ENCODE peak calls at places on chromosomes 16 and 17, in eight cellular contexts. One of them, this sample, is unnamed.

GRCh38 chr16:69084301-69084700 is 21.2 kb upstream of the HAS3 start:
- DNase-seq in stimulated activated CD8-positive, alpha-beta memory T cell treated with anti-CD3 and anti-CD28 coated beads, Interleukin-15, amount 100 ng/mL, for 24 hours: no peak
- DNase-seq in glutamatergic neuron: no peak
- DNase-seq in DMS 273 treated with DMSO at 0.1 percent for 48 hours: no peak
- DNase-seq in foreskin fibroblast: peak
- DNase-seq in cardiac muscle cell: peak
- DNase-seq in amniotic stem cell: no peak
- DNase-seq in left colon: no peak
- DNase-seq in this sample: no peak

GRCh38 chr16:8649829-8650554 is 24.4 kb upstream of the ABAT start:
- DNase-seq in stimulated activated CD8-positive, alpha-beta memory T cell treated with anti-CD3 and anti-CD28 coated beads, Interleukin-15, amount 100 ng/mL, for 24 hours: no peak
- DNase-seq in glutamatergic neuron: no peak
- DNase-seq in DMS 273 treated with DMSO at 0.1 percent for 48 hours: no peak
- DNase-seq in foreskin fibroblast: no peak
- DNase-seq in cardiac muscle cell: no peak
- DNase-seq in amniotic stem cell: no peak
- DNase-seq in left colon: no peak
- DNase-seq in this sample: no peak

GRCh38 chr17:17321356-17322025 is 18.3 kb downstream of the NT5M start:
- DNase-seq in stimulated activated CD8-positive, alpha-beta memory T cell treated with anti-CD3 and anti-CD28 coated beads, Interleukin-15, amount 100 ng/mL, for 24 hours: no peak
- DNase-seq in glutamatergic neuron: no peak
- DNase-seq in DMS 273 treated with DMSO at 0.1 percent for 48 hours: no peak
- DNase-seq in foreskin fibroblast: no peak
- DNase-seq in cardiac muscle cell: no peak
- DNase-seq in amniotic stem cell: no peak
- DNase-seq in left colon: no peak
- DNase-seq in this sample: no peak

GRCh38 chr17:64131606-64132270 is 1.8 kb upstream of the ERN1 start:
- DNase-seq in stimulated activated CD8-positive, alpha-beta memory T cell treated with anti-CD3 and anti-CD28 coated beads, Interleukin-15, amount 100 ng/mL, for 24 hours: no peak
- DNase-seq in glutamatergic neuron: no peak
- DNase-seq in DMS 273 treated with DMSO at 0.1 percent for 48 hours: no peak
- DNase-seq in foreskin fibroblast: no peak
- DNase-seq in cardiac muscle cell: no peak
- DNase-seq in amniotic stem cell: no peak
- DNase-seq in left colon: no peak
- DNase-seq in this sample: no peak

GRCh38 chr17:57672205-57672632 is 72.9 kb downstream of the CCDC182 start:
- DNase-seq in stimulated activated CD8-positive, alpha-beta memory T cell treated with anti-CD3 and anti-CD28 coated beads, Interleukin-15, amount 100 ng/mL, for 24 hours: no peak
- DNase-seq in glutamatergic neuron: no peak
- DNase-seq in DMS 273 treated with DMSO at 0.1 percent for 48 hours: no peak
- DNase-seq in foreskin fibroblast: peak
- DNase-seq in cardiac muscle cell: peak
- DNase-seq in amniotic stem cell: no peak
- DNase-seq in left colon: no peak
- DNase-seq in this sample: no peak

GRCh38 chr16:3934491-3935185 is 54.1 kb upstream of the CREBBP start:
- DNase-seq in stimulated activated CD8-positive, alpha-beta memory T cell treated with anti-CD3 and anti-CD28 coated beads, Interleukin-15, amount 100 ng/mL, for 24 hours: no peak
- DNase-seq in glutamatergic neuron: no peak
- DNase-seq in DMS 273 treated with DMSO at 0.1 percent for 48 hours: no peak
- DNase-seq in foreskin fibroblast: no peak
- DNase-seq in cardiac muscle cell: no peak
- DNase-seq in amniotic stem cell: no peak
- DNase-seq in left colon: no peak
- DNase-seq in this sample: no peak

GRCh38 chr17:78645421-78646295 is 68.5 kb upstream of the DNAH17 start:
- DNase-seq in stimulated activated CD8-positive, alpha-beta memory T cell treated with anti-CD3 and anti-CD28 coated beads, Interleukin-15, amount 100 ng/mL, for 24 hours: no peak
- DNase-seq in glutamatergic neuron: no peak
- DNase-seq in DMS 273 treated with DMSO at 0.1 percent for 48 hours: no peak
- DNase-seq in foreskin fibroblast: no peak
- DNase-seq in cardiac muscle cell: peak
- DNase-seq in amniotic stem cell: no peak
- DNase-seq in left colon: peak
- DNase-seq in this sample: peak

GRCh38 chr17:56184650-56185049 is 31.4 kb downstream of the ANKFN1 start:
- DNase-seq in stimulated activated CD8-positive, alpha-beta memory T cell treated with anti-CD3 and anti-CD28 coated beads, Interleukin-15, amount 100 ng/mL, for 24 hours: no peak
- DNase-seq in glutamatergic neuron: no peak
- DNase-seq in DMS 273 treated with DMSO at 0.1 percent for 48 hours: no peak
- DNase-seq in foreskin fibroblast: peak
- DNase-seq in cardiac muscle cell: no peak
- DNase-seq in amniotic stem cell: no peak
- DNase-seq in left colon: no peak
- DNase-seq in this sample: no peak

GRCh38 chr16:19753815-19754643 is 36.0 kb downstream of the IQCK start:
- DNase-seq in stimulated activated CD8-positive, alpha-beta memory T cell treated with anti-CD3 and anti-CD28 coated beads, Interleukin-15, amount 100 ng/mL, for 24 hours: no peak
- DNase-seq in glutamatergic neuron: no peak
- DNase-seq in DMS 273 treated with DMSO at 0.1 percent for 48 hours: no peak
- DNase-seq in foreskin fibroblast: no peak
- DNase-seq in cardiac muscle cell: peak
- DNase-seq in amniotic stem cell: no peak
- DNase-seq in left colon: peak
- DNase-seq in this sample: no peak

GRCh38 chr16:718922-719321 is 2.0 kb upstream of the ANTKMT start:
- DNase-seq in stimulated activated CD8-positive, alpha-beta memory T cell treated with anti-CD3 and anti-CD28 coated beads, Interleukin-15, amount 100 ng/mL, for 24 hours: no peak
- DNase-seq in glutamatergic neuron: no peak
- DNase-seq in DMS 273 treated with DMSO at 0.1 percent for 48 hours: no peak
- DNase-seq in foreskin fibroblast: no peak
- DNase-seq in cardiac muscle cell: no peak
- DNase-seq in amniotic stem cell: no peak
- DNase-seq in left colon: peak
- DNase-seq in this sample: no peak

GRCh38 chr17:35372846-35373531 is 432 bp downstream of the SLFN11 start:
- DNase-seq in stimulated activated CD8-positive, alpha-beta memory T cell treated with anti-CD3 and anti-CD28 coated beads, Interleukin-15, amount 100 ng/mL, for 24 hours: no peak
- DNase-seq in glutamatergic neuron: no peak
- DNase-seq in DMS 273 treated with DMSO at 0.1 percent for 48 hours: no peak
- DNase-seq in foreskin fibroblast: no peak
- DNase-seq in cardiac muscle cell: no peak
- DNase-seq in amniotic stem cell: no peak
- DNase-seq in left colon: no peak
- DNase-seq in this sample: no peak

GRCh38 chr16:15682105-15682570 is 32.1 kb downstream of the NDE1 start:
- DNase-seq in stimulated activated CD8-positive, alpha-beta memory T cell treated with anti-CD3 and anti-CD28 coated beads, Interleukin-15, amount 100 ng/mL, for 24 hours: no peak
- DNase-seq in glutamatergic neuron: peak
- DNase-seq in DMS 273 treated with DMSO at 0.1 percent for 48 hours: no peak
- DNase-seq in foreskin fibroblast: peak
- DNase-seq in cardiac muscle cell: peak
- DNase-seq in amniotic stem cell: peak
- DNase-seq in left colon: no peak
- DNase-seq in this sample: peak

GRCh38 chr17:57429966-57430365 is 173.6 kb downstream of the MSI2 start:
- DNase-seq in stimulated activated CD8-positive, alpha-beta memory T cell treated with anti-CD3 and anti-CD28 coated beads, Interleukin-15, amount 100 ng/mL, for 24 hours: no peak
- DNase-seq in glutamatergic neuron: no peak
- DNase-seq in DMS 273 treated with DMSO at 0.1 percent for 48 hours: no peak
- DNase-seq in foreskin fibroblast: no peak
- DNase-seq in cardiac muscle cell: no peak
- DNase-seq in amniotic stem cell: no peak
- DNase-seq in left colon: no peak
- DNase-seq in this sample: peak

GRCh38 chr17:18185832-18186231 is 2.2 kb downstream of the ALKBH5 start:
- DNase-seq in stimulated activated CD8-positive, alpha-beta memory T cell treated with anti-CD3 and anti-CD28 coated beads, Interleukin-15, amount 100 ng/mL, for 24 hours: no peak
- DNase-seq in glutamatergic neuron: no peak
- DNase-seq in DMS 273 treated with DMSO at 0.1 percent for 48 hours: no peak
- DNase-seq in foreskin fibroblast: no peak
- DNase-seq in cardiac muscle cell: no peak
- DNase-seq in amniotic stem cell: no peak
- DNase-seq in left colon: no peak
- DNase-seq in this sample: peak

GRCh38 chr16:56658476-56658875 is 717 bp downstream of the MT1F start:
- DNase-seq in stimulated activated CD8-positive, alpha-beta memory T cell treated with anti-CD3 and anti-CD28 coated beads, Interleukin-15, amount 100 ng/mL, for 24 hours: no peak
- DNase-seq in glutamatergic neuron: no peak
- DNase-seq in DMS 273 treated with DMSO at 0.1 percent for 48 hours: no peak
- DNase-seq in foreskin fibroblast: no peak
- DNase-seq in cardiac muscle cell: no peak
- DNase-seq in amniotic stem cell: no peak
- DNase-seq in left colon: no peak
- DNase-seq in this sample: no peak

GRCh38 chr16:85819245-85819644 is 19.8 kb downstream of the COX4I1 start:
- DNase-seq in stimulated activated CD8-positive, alpha-beta memory T cell treated with anti-CD3 and anti-CD28 coated beads, Interleukin-15, amount 100 ng/mL, for 24 hours: peak
- DNase-seq in glutamatergic neuron: peak
- DNase-seq in DMS 273 treated with DMSO at 0.1 percent for 48 hours: peak
- DNase-seq in foreskin fibroblast: peak
- DNase-seq in cardiac muscle cell: peak
- DNase-seq in amniotic stem cell: peak
- DNase-seq in left colon: peak
- DNase-seq in this sample: peak

GRCh38 chr16:31201511-31202401 is 804 bp downstream of the PYCARD start:
- DNase-seq in stimulated activated CD8-positive, alpha-beta memory T cell treated with anti-CD3 and anti-CD28 coated beads, Interleukin-15, amount 100 ng/mL, for 24 hours: no peak
- DNase-seq in glutamatergic neuron: peak
- DNase-seq in DMS 273 treated with DMSO at 0.1 percent for 48 hours: no peak
- DNase-seq in foreskin fibroblast: no peak
- DNase-seq in cardiac muscle cell: no peak
- DNase-seq in amniotic stem cell: no peak
- DNase-seq in left colon: peak
- DNase-seq in this sample: no peak

GRCh38 chr17:50532452-50533024 is at the start of gene EPN3:
- DNase-seq in stimulated activated CD8-positive, alpha-beta memory T cell treated with anti-CD3 and anti-CD28 coated beads, Interleukin-15, amount 100 ng/mL, for 24 hours: no peak
- DNase-seq in glutamatergic neuron: no peak
- DNase-seq in DMS 273 treated with DMSO at 0.1 percent for 48 hours: no peak
- DNase-seq in foreskin fibroblast: no peak
- DNase-seq in cardiac muscle cell: peak
- DNase-seq in amniotic stem cell: no peak
- DNase-seq in left colon: peak
- DNase-seq in this sample: no peak

GRCh38 chr16:88424536-88425230 is 28.4 kb upstream of the ZFPM1 start:
- DNase-seq in stimulated activated CD8-positive, alpha-beta memory T cell treated with anti-CD3 and anti-CD28 coated beads, Interleukin-15, amount 100 ng/mL, for 24 hours: no peak
- DNase-seq in glutamatergic neuron: no peak
- DNase-seq in DMS 273 treated with DMSO at 0.1 percent for 48 hours: no peak
- DNase-seq in foreskin fibroblast: no peak
- DNase-seq in cardiac muscle cell: no peak
- DNase-seq in amniotic stem cell: no peak
- DNase-seq in left colon: no peak
- DNase-seq in this sample: peak

GRCh38 chr17:7095642-7096041 is 15.6 kb upstream of the CLEC10A start:
- DNase-seq in stimulated activated CD8-positive, alpha-beta memory T cell treated with anti-CD3 and anti-CD28 coated beads, Interleukin-15, amount 100 ng/mL, for 24 hours: no peak
- DNase-seq in glutamatergic neuron: no peak
- DNase-seq in DMS 273 treated with DMSO at 0.1 percent for 48 hours: no peak
- DNase-seq in foreskin fibroblast: no peak
- DNase-seq in cardiac muscle cell: no peak
- DNase-seq in amniotic stem cell: no peak
- DNase-seq in left colon: no peak
- DNase-seq in this sample: no peak

GRCh38 chr17:59767176-59767575 is 59.7 kb downstream of the VMP1 start:
- DNase-seq in stimulated activated CD8-positive, alpha-beta memory T cell treated with anti-CD3 and anti-CD28 coated beads, Interleukin-15, amount 100 ng/mL, for 24 hours: no peak
- DNase-seq in glutamatergic neuron: no peak
- DNase-seq in DMS 273 treated with DMSO at 0.1 percent for 48 hours: no peak
- DNase-seq in foreskin fibroblast: no peak
- DNase-seq in cardiac muscle cell: no peak
- DNase-seq in amniotic stem cell: no peak
- DNase-seq in left colon: no peak
- DNase-seq in this sample: no peak

GRCh38 chr17:35665662-35666061 is 65.8 kb upstream of the RASL10B start:
- DNase-seq in stimulated activated CD8-positive, alpha-beta memory T cell treated with anti-CD3 and anti-CD28 coated beads, Interleukin-15, amount 100 ng/mL, for 24 hours: no peak
- DNase-seq in glutamatergic neuron: no peak
- DNase-seq in DMS 273 treated with DMSO at 0.1 percent for 48 hours: no peak
- DNase-seq in foreskin fibroblast: no peak
- DNase-seq in cardiac muscle cell: no peak
- DNase-seq in amniotic stem cell: no peak
- DNase-seq in left colon: no peak
- DNase-seq in this sample: no peak

GRCh38 chr16:48831081-48831722 is 221.2 kb upstream of the N4BP1 start:
- DNase-seq in stimulated activated CD8-positive, alpha-beta memory T cell treated with anti-CD3 and anti-CD28 coated beads, Interleukin-15, amount 100 ng/mL, for 24 hours: no peak
- DNase-seq in glutamatergic neuron: peak
- DNase-seq in DMS 273 treated with DMSO at 0.1 percent for 48 hours: peak
- DNase-seq in foreskin fibroblast: no peak
- DNase-seq in cardiac muscle cell: no peak
- DNase-seq in amniotic stem cell: no peak
- DNase-seq in left colon: no peak
- DNase-seq in this sample: peak

GRCh38 chr16:2904100-2904921 is 7.4 kb upstream of the FLYWCH1 start:
- DNase-seq in stimulated activated CD8-positive, alpha-beta memory T cell treated with anti-CD3 and anti-CD28 coated beads, Interleukin-15, amount 100 ng/mL, for 24 hours: peak
- DNase-seq in glutamatergic neuron: peak
- DNase-seq in DMS 273 treated with DMSO at 0.1 percent for 48 hours: peak
- DNase-seq in foreskin fibroblast: peak
- DNase-seq in cardiac muscle cell: peak
- DNase-seq in amniotic stem cell: peak
- DNase-seq in left colon: peak
- DNase-seq in this sample: peak

GRCh38 chr16:74713325-74713724 is 12.7 kb upstream of the MLKL start:
- DNase-seq in stimulated activated CD8-positive, alpha-beta memory T cell treated with anti-CD3 and anti-CD28 coated beads, Interleukin-15, amount 100 ng/mL, for 24 hours: no peak
- DNase-seq in glutamatergic neuron: no peak
- DNase-seq in DMS 273 treated with DMSO at 0.1 percent for 48 hours: no peak
- DNase-seq in foreskin fibroblast: no peak
- DNase-seq in cardiac muscle cell: no peak
- DNase-seq in amniotic stem cell: no peak
- DNase-seq in left colon: no peak
- DNase-seq in this sample: no peak

GRCh38 chr16:66295191-66295590 is 71.3 kb upstream of the CDH5 start:
- DNase-seq in stimulated activated CD8-positive, alpha-beta memory T cell treated with anti-CD3 and anti-CD28 coated beads, Interleukin-15, amount 100 ng/mL, for 24 hours: no peak
- DNase-seq in glutamatergic neuron: no peak
- DNase-seq in DMS 273 treated with DMSO at 0.1 percent for 48 hours: no peak
- DNase-seq in foreskin fibroblast: no peak
- DNase-seq in cardiac muscle cell: no peak
- DNase-seq in amniotic stem cell: no peak
- DNase-seq in left colon: no peak
- DNase-seq in this sample: no peak

GRCh38 chr16:20741555-20742285 is at the start of gene THUMPD1:
- DNase-seq in stimulated activated CD8-positive, alpha-beta memory T cell treated with anti-CD3 and anti-CD28 coated beads, Interleukin-15, amount 100 ng/mL, for 24 hours: peak
- DNase-seq in glutamatergic neuron: peak
- DNase-seq in DMS 273 treated with DMSO at 0.1 percent for 48 hours: peak
- DNase-seq in foreskin fibroblast: peak
- DNase-seq in cardiac muscle cell: peak
- DNase-seq in amniotic stem cell: peak
- DNase-seq in left colon: peak
- DNase-seq in this sample: peak

GRCh38 chr17:80772906-80773242 is 218.8 kb upstream of the CHMP6 start:
- DNase-seq in stimulated activated CD8-positive, alpha-beta memory T cell treated with anti-CD3 and anti-CD28 coated beads, Interleukin-15, amount 100 ng/mL, for 24 hours: no peak
- DNase-seq in glutamatergic neuron: no peak
- DNase-seq in DMS 273 treated with DMSO at 0.1 percent for 48 hours: no peak
- DNase-seq in foreskin fibroblast: no peak
- DNase-seq in cardiac muscle cell: no peak
- DNase-seq in amniotic stem cell: no peak
- DNase-seq in left colon: no peak
- DNase-seq in this sample: no peak

GRCh38 chr17:62899349-62899748 is 66.7 kb upstream of the TANC2 start:
- DNase-seq in stimulated activated CD8-positive, alpha-beta memory T cell treated with anti-CD3 and anti-CD28 coated beads, Interleukin-15, amount 100 ng/mL, for 24 hours: no peak
- DNase-seq in glutamatergic neuron: no peak
- DNase-seq in DMS 273 treated with DMSO at 0.1 percent for 48 hours: no peak
- DNase-seq in foreskin fibroblast: no peak
- DNase-seq in cardiac muscle cell: no peak
- DNase-seq in amniotic stem cell: no peak
- DNase-seq in left colon: no peak
- DNase-seq in this sample: no peak

GRCh38 chr16:80718480-80719220 is 85.7 kb downstream of the CDYL2 start:
- DNase-seq in stimulated activated CD8-positive, alpha-beta memory T cell treated with anti-CD3 and anti-CD28 coated beads, Interleukin-15, amount 100 ng/mL, for 24 hours: no peak
- DNase-seq in glutamatergic neuron: no peak
- DNase-seq in DMS 273 treated with DMSO at 0.1 percent for 48 hours: no peak
- DNase-seq in foreskin fibroblast: peak
- DNase-seq in cardiac muscle cell: peak
- DNase-seq in amniotic stem cell: no peak
- DNase-seq in left colon: no peak
- DNase-seq in this sample: no peak

GRCh38 chr17:42484304-42484703 is 25.6 kb downstream of the ATP6V0A1 start:
- DNase-seq in stimulated activated CD8-positive, alpha-beta memory T cell treated with anti-CD3 and anti-CD28 coated beads, Interleukin-15, amount 100 ng/mL, for 24 hours: peak
- DNase-seq in glutamatergic neuron: no peak
- DNase-seq in DMS 273 treated with DMSO at 0.1 percent for 48 hours: no peak
- DNase-seq in foreskin fibroblast: no peak
- DNase-seq in cardiac muscle cell: peak
- DNase-seq in amniotic stem cell: no peak
- DNase-seq in left colon: no peak
- DNase-seq in this sample: no peak

GRCh38 chr16:12515346-12515745 is 288.3 kb downstream of the CPPED1 start:
- DNase-seq in stimulated activated CD8-positive, alpha-beta memory T cell treated with anti-CD3 and anti-CD28 coated beads, Interleukin-15, amount 100 ng/mL, for 24 hours: no peak
- DNase-seq in glutamatergic neuron: no peak
- DNase-seq in DMS 273 treated with DMSO at 0.1 percent for 48 hours: no peak
- DNase-seq in foreskin fibroblast: no peak
- DNase-seq in cardiac muscle cell: no peak
- DNase-seq in amniotic stem cell: no peak
- DNase-seq in left colon: no peak
- DNase-seq in this sample: no peak

GRCh38 chr16:31128711-31129567 is 6.6 kb downstream of the PRSS8 start:
- DNase-seq in stimulated activated CD8-positive, alpha-beta memory T cell treated with anti-CD3 and anti-CD28 coated beads, Interleukin-15, amount 100 ng/mL, for 24 hours: no peak
- DNase-seq in glutamatergic neuron: no peak
- DNase-seq in DMS 273 treated with DMSO at 0.1 percent for 48 hours: no peak
- DNase-seq in foreskin fibroblast: no peak
- DNase-seq in cardiac muscle cell: no peak
- DNase-seq in amniotic stem cell: no peak
- DNase-seq in left colon: peak
- DNase-seq in this sample: no peak

GRCh38 chr16:69929480-69929879 is 21.7 kb upstream of the CLEC18A start:
- DNase-seq in stimulated activated CD8-positive, alpha-beta memory T cell treated with anti-CD3 and anti-CD28 coated beads, Interleukin-15, amount 100 ng/mL, for 24 hours: no peak
- DNase-seq in glutamatergic neuron: no peak
- DNase-seq in DMS 273 treated with DMSO at 0.1 percent for 48 hours: no peak
- DNase-seq in foreskin fibroblast: no peak
- DNase-seq in cardiac muscle cell: no peak
- DNase-seq in amniotic stem cell: no peak
- DNase-seq in left colon: no peak
- DNase-seq in this sample: no peak

This sample was measured in SK-MEL-5.